ENCODE peak calls at places on chromosomes 11 and 22, in seven cellular contexts. I is astrocyte, P is GM23338, Q is fibroblast of lung, N is neural progenitor cell, G is endothelial cell of umbilical vein, M is HCT116. C is an unnamed sample. For H3K27me3, the result is how much of the 10 kb centered on the place peaks cover.

GRCh38 chr11:88520391-88520790 is 182.9 kb upstream of the CTSC start:
- DNase-seq in N (no peak), M (no peak), Q (no peak), P (no peak), G (no peak), I (no peak), C (no peak)

GRCh38 chr11:12826441-12826840 is 152.2 kb downstream of the TEAD1 start:
- DNase-seq in G (peak), I (peak), M (no peak), Q (no peak), N (no peak), P (no peak), C (no peak)

GRCh38 chr11:125457814-125458343 is 38.2 kb downstream of the FEZ1 start:
- DNase-seq in Q (peak), M (no peak), I (peak), N (no peak), P (peak), G (peak), C (no peak)

GRCh38 chr11:130513132-130513531 is 64.7 kb downstream of the ADAMTS15 start:
- DNase-seq in Q (peak), G (no peak), I (peak), M (no peak), P (no peak), N (no peak), C (no peak)

GRCh38 chr22:30305519-30305905 is 16.2 kb upstream of the CASTOR1 start:
- DNase-seq in Q (no peak), M (no peak), N (no peak), I (no peak), P (no peak), G (peak), C (no peak)

GRCh38 chr11:70141490-70142014 is 61.5 kb upstream of the FADD start:
- DNase-seq in G (no peak), N (peak), M (no peak), I (no peak), P (no peak), Q (no peak), C (no peak)

GRCh38 chr11:75434886-75435570 is 2.0 kb upstream of the KLHL35 start:
- DNase-seq in M (no peak), P (no peak), G (no peak), N (no peak), I (no peak), Q (no peak), C (no peak)

GRCh38 chr22:25067851-25068421 is 115.4 kb downstream of the KIAA1671 start:
- DNase-seq in G (no peak), N (no peak), P (no peak), Q (no peak), M (no peak), I (no peak), C (no peak)

GRCh38 chr11:122441702-122442092 is 213.8 kb upstream of the UBASH3B start:
- DNase-seq in Q (peak), I (no peak), N (no peak), M (no peak), G (peak), P (peak), C (no peak)

GRCh38 chr22:40967120-40967760 is 16.1 kb downstream of the RBX1 start:
- DNase-seq in P (peak), Q (no peak), N (no peak), G (peak), M (no peak), I (no peak), C (no peak)

DNA sequence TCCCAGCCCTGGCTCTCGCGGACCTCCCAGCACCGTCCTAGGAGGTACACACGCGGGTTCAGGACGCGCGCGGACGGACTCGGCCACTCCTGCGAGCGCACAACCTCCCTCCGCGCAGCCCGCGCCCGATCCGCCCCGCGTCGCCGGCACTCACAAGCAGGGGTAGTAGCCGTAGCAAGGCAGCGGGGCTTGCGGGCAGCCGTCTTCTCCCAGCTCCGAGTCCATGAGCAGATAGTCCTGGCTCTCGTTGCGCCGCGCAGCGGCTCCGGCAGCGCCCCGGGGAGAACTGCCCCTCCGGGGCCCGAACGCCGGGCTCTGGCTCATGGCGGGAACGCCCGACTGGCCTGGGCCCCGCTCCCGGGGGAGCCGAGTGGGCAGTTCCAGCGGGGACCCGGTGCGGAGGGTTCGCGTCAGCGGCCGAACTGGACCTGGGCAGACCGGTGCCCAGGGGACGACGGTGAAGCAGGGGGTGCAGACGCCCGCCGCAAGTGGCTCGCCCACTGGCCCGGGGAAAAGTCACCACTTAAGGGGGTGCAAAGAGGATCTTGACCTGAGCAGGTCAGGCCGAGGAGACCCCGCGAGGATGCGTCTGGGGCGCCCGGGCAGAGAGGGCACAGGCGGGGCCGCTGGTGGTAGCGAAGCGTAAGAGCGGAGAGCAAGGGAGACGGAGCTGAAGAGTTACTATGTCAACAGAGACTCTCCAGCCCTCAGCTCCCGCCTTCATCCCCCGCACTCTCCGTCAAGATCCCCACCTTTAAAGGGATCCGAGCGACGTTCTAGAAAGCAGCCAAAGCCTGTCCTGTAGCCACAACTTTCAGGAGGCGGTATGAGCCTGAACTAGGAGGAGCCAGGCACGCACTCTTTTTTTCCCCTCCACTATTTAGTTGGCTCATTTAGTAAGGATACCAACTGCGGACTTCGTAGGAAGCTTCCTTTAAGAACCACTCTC is at the start of gene TRPC6:
- DNase-seq in P (peak), N (peak), G (no peak), Q (peak), M (no peak), I (peak), C (no peak)
- TF ChIP-seq EZH2 in P (no peak), N (no peak), G (no peak), Q (no peak), M (no peak), I (no peak), C (peak)

GRCh38 chr11:92967178-92967577 is 2.3 kb upstream of the MTNR1B start:
- DNase-seq in P (no peak), M (no peak), I (no peak), Q (no peak), N (no peak), G (no peak), C (no peak)
- H3K27me3 ChIP-seq in P (under half), M (under half), I (under half), Q (under half), N (under half), G (under half), C (under half)

DNA sequence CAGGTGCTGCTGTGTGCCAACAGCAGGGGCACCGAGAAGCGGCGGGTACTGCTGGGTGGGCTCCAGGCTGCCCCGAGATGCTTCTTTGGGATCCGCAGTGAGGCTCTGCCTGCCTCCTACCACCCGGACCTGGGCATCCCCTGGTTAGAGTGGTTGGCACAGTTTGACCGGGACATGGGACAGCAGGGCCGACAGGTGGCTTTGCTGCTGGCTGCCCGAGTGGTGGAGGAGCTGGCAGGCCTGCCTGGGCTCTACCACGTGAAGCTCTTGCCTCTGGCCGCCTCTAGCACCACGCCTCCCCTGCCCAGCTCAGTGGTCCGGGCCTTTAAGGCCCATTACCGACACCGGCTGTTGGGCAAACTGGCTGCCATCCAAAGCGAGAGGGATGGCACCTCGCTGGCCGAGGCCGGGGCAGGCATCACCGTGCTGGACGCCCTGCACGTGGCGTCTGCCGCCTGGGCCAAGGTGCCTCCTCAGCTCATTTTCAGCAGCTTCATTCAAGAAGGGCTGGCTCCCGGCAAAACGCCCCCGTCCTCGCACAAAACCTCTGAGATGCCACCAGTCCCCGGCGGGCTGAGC is 1.9 kb downstream of the TIGD3 start:
- DNase-seq in G (no peak), I (no peak), M (no peak), P (no peak), N (no peak), Q (no peak), C (no peak)
- TF ChIP-seq EZH2 in G (no peak), I (peak), M (no peak), P (no peak), N (no peak), Q (no peak), C (no peak)

DNA sequence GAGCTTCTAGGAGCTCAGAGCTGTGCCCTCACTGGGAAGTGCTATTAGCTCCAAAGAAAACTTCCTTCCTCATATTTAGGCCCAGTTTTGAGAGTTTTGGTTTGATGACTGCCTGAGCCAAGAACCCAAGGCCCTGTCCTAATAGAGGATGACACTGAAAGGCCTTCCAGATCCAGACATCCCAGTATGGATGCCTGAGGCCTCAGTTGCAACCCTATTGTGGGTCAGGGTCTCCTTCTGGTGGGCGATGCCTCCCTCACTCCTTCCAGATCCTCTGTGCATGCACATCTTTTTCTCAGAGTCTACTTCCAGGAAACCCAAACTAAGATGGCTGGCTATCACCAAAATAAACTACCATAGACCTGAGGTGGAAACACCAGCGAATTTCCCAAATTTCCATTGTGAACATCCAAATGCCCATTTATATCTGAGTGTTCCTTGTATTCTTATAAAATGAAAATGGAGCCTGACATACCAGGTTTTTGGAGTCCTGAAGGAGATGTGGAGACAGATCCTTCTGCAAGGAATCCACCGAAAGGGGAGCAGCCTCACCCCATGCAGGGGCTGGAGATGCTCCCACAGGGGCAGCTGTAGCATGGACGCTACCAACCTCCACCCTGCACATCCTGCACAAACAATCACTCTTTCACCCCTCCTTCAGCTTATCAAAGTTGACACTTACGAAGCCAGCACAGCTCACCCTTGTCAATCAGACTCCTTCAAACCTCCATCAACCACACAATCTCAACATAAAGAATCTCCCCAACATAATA is 61.1 kb downstream of the GGTLC2 start:
- DNase-seq in P (no peak), G (no peak), N (no peak), Q (no peak), M (no peak), I (no peak), C (no peak)
- H3K27me3 ChIP-seq in P (half or more), G (under half), N (half or more), Q (under half), M (under half), I (under half), C (under half)

DNA sequence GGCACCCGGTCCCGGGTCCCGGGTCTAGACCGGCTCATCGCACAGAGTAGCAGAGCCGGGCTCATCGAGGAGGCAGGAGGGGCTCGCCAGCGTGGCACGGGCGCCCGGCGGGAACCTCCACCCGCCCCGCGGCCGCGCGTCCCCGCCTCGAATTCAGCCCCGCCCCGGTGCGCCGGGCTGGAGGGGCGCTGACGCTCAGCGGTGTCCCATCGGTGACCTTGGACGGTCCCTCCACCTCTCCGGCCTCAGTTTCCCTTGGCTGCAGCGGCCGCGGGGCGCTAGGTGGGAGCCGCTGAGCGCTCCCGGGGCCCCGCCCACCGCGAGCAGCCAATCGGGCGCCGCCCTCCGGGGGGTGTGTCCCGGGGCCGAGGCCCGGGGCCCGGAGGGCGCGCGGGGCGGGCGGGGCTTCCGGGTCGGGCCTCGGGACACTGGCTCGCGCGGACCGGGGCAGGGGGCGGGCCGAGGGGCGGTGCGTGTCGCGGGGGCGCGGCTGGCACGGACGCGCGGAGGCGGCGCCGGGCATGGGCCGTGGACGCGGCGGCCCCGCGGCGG is at the start of gene PPARA:
- DNase-seq in I (peak), G (peak), M (peak), Q (peak), P (peak), N (peak), C (no peak)
- TF ChIP-seq EZH2 in I (peak), G (no peak), M (no peak), Q (no peak), P (no peak), N (no peak), C (no peak)

DNA sequence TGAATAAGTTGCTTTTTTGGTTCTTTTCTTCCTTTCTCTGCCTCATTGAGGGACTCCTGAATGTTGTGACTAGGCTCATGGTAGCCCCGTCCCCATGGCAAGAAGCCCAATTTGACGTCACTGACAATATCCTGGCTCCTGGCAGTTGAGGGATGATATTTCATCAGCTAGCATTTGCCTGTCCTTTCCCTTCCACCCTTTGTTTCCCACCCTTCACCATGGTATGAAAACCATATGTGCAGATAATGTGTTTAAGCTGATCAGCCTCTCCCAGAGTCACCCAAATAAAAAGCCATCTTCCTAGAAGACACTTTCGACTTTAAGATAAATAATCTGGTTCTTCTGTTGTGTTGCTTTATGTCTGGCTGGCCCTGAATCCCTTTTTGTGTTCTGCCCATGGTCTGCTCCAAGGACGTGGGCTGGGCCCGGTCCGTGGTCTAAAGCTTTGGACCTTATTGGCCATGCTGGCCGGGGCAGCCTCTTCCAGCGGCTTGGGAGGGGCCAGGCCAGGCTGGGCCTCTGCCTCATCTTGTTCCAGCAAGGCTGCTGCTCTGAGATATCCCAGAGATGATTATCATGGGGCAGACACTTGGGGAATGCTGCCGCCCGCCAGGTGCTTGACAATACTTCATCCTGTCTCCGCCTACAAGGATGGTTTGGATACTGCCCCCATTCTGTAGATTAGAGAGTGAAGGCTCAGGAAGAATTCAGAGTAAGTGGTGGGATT is 5.1 kb downstream of the TSPAN18 start:
- DNase-seq in P (peak), M (no peak), N (no peak), I (no peak), Q (no peak), G (peak), C (no peak)
- H3K27me3 ChIP-seq in P (half or more), M (under half), N (under half), I (under half), Q (under half), G (under half), C (half or more)

DNA sequence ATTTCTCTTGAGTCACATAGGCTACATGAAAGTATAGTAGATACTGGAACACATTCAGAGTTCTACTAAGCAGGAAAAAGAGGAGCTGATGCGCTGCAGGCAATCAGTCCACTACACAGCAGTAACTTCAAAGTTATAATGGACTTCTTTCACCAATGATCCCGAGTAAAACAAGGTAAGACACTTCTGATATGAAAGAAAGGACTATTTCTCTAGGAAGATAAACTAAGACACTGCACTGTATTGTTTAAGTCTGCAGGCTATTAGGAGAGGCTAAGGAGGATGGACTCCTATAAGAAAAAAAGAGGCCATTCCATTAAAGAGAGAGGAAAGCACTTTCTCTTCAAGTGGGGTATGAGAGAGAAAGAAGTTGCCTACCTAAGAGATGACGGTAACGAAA is 31.6 kb upstream of the ARL14EP start:
- DNase-seq in M (no peak), Q (no peak), I (no peak), G (no peak), P (no peak), N (no peak), C (no peak)
- TF ChIP-seq EZH2 in M (no peak), Q (no peak), I (no peak), G (no peak), P (no peak), N (no peak), C (no peak)

GRCh38 chr11:72592698-72593097 is 81.5 kb downstream of the PDE2A start:
- DNase-seq in Q (no peak), N (no peak), P (no peak), I (no peak), M (no peak), G (no peak), C (no peak)
- H3K27me3 ChIP-seq in Q (under half), N (half or more), P (under half), I (half or more), M (under half), G (under half), C (half or more)

DNA sequence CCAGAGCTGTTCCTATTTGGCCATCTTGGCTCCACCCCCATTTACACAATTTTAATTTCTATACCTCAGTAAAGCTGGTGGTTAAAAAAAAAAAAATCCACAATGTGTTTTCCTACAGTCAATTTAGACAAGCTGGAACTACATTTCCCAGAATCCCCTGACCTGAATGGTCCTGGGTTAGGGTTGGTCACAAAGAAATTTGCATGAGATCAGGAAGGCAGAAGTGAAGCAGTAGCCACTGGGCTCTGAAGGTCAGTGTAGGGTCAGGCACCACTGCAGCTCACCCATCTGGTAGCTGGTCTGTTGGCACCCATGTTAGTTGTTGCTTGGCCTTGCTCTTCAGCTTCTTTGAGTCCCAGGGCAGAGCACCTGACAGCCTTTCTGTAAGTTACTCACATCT is 210.7 kb upstream of the API5 start:
- DNase-seq in G (no peak), I (no peak), Q (no peak), P (no peak), M (no peak), N (no peak), C (no peak)
- TF ChIP-seq EZH2 in G (no peak), I (no peak), Q (no peak), P (no peak), M (no peak), N (no peak), C (no peak)

GRCh38 chr22:44351685-44352377 is 39.1 kb upstream of the SHISAL1 start:
- DNase-seq in N (peak), P (peak), Q (peak), M (no peak), I (peak), G (peak), C (peak)

GRCh38 chr22:44354288-44354687 is 41.5 kb upstream of the SHISAL1 start:
- DNase-seq in G (no peak), M (no peak), Q (no peak), P (no peak), N (no peak), I (no peak), C (no peak)

GRCh38 chr22:44353063-44353440 is 40.3 kb upstream of the SHISAL1 start:
- DNase-seq in Q (no peak), N (no peak), M (no peak), P (no peak), G (no peak), I (no peak), C (no peak)

GRCh38 chr22:44351037-44351436 is 38.3 kb upstream of the SHISAL1 start:
- DNase-seq in P (no peak), M (no peak), Q (no peak), N (no peak), G (no peak), I (no peak), C (no peak)

DNA sequence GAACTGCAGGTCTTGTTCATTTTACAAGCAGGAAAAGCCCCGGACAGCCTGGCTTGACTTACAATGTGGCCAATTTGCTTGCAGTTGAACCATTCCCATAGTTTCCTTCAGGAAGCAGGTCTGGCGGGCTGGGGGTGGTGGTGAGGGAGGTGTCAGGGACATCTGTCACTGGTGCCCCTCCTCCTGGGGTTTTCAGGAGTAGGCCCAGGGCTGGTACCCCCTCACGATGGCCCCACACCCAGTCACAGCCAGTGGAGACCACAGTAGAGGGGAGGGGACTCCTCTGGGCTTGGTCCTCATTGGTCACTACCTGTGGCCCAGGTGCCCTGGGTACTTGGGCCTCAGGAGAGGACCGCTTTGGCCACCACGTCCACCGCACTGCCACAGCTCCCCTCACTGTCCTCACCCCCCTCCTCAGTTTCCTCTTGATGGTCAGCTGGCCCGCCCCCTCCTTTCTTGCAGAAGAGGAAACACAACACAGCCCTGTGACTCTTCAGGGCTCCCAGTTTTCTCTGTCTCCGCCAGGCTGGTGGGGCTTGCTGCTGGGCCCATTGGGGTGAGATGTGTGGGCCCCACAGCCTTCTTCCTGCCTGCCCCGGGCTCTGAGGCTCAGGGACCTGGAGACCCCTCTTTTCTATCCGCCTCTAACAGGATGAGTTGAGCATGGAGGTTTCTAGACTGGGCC is 39.8 kb upstream of the SHISAL1 start:
- DNase-seq in Q (no peak), G (no peak), P (no peak), M (no peak), N (no peak), I (no peak), C (no peak)
- H3K27me3 ChIP-seq in Q (under half), G (under half), P (under half), M (under half), N (under half), I (under half), C (under half)

C was measured in keratinocyte.